ENCODE peak calls at places on chromosomes 7 and 10, in seven cellular contexts. B is endodermal cell, M is H1, S is spleen, J is pancreas, I is IMR-90, F is suprapubic skin. Z is an unnamed sample.

GRCh38 chr7:91064938-91065337 is 199.3 kb upstream of the FZD1 start:
- DNase-seq in B (no peak), M (no peak), S (no peak), J (no peak), I (peak; percentile 69), F (no peak), Z (no peak)

GRCh38 chr10:11697718-11698527 is 44.3 kb upstream of the ECHDC3 start:
- DNase-seq in B (no peak), M (no peak), S (no peak), J (no peak), I (no peak), F (no peak), Z (no peak)

GRCh38 chr10:67818323-67818722 is 19.7 kb downstream of the DNAJC12 start:
- DNase-seq in B (no peak), M (no peak), S (no peak), J (no peak), I (peak; percentile 44), F (no peak), Z (no peak)

GRCh38 chr10:46091834-46092522 is 45.9 kb upstream of the MSMB start:
- DNase-seq in B (no peak), M (no peak), S (peak; percentile 86), J (no peak), I (no peak), F (no peak), Z (no peak)

GRCh38 chr7:95718556-95719410 is 53.6 kb upstream of the DYNC1I1 start:
- DNase-seq in B (no peak), M (no peak), S (no peak), J (no peak), I (peak; percentile 6), F (no peak), Z (no peak)

GRCh38 chr7:90788057-90788456 is 191.9 kb downstream of the CDK14 start:
- DNase-seq in B (peak; percentile 55), M (no peak), S (no peak), J (no peak), I (peak; percentile 28), F (no peak), Z (no peak)

GRCh38 chr7:29255839-29256782 is 61.5 kb downstream of the CHN2 start:
- DNase-seq in B (no peak), M (no peak), S (no peak), J (no peak), I (no peak), F (no peak), Z (no peak)

GRCh38 chr10:62047240-62047897 is 145.9 kb downstream of the ARID5B start:
- DNase-seq in B (no peak), M (no peak), S (no peak), J (no peak), I (peak; percentile 81), F (no peak), Z (no peak)

GRCh38 chr10:5965266-5965665 is 12.1 kb downstream of the IL15RA start:
- DNase-seq in B (peak; percentile 25), M (no peak), S (no peak), J (peak; percentile 74), I (no peak), F (peak; percentile 37), Z (no peak)

GRCh38 chr10:63711361-63711760 is 190.2 kb downstream of the REEP3 start:
- DNase-seq in B (peak; percentile 88), M (no peak), S (no peak), J (peak; percentile 83), I (no peak), F (no peak), Z (no peak)

GRCh38 chr7:48976268-48976667 is 51.9 kb downstream of the CDC14C start:
- DNase-seq in B (no peak), M (no peak), S (no peak), J (no peak), I (no peak), F (no peak), Z (no peak)

GRCh38 chr10:100655760-100656421 is 89.5 kb upstream of the PAX2 start:
- DNase-seq in B (peak; percentile 68), M (no peak), S (peak; percentile 63), J (no peak), I (no peak), F (no peak), Z (no peak)

GRCh38 chr7:140484951-140485350 is 5.6 kb upstream of the MKRN1 start:
- DNase-seq in B (no peak), M (no peak), S (no peak), J (no peak), I (no peak), F (no peak), Z (no peak)

GRCh38 chr7:134330990-134331389 is 14.3 kb upstream of the SLC35B4 start:
- DNase-seq in B (no peak), M (no peak), S (no peak), J (no peak), I (no peak), F (no peak), Z (no peak)

GRCh38 chr10:25068152-25069058 is 52.0 kb downstream of the THNSL1 start:
- DNase-seq in B (peak; percentile 71), M (peak; percentile 44), S (no peak), J (no peak), I (peak; percentile 84), F (no peak), Z (no peak)

GRCh38 chr7:81725496-81726117 is 44.2 kb downstream of the HGF start:
- DNase-seq in B (no peak), M (peak; percentile 5), S (no peak), J (no peak), I (peak; percentile 99), F (no peak), Z (no peak)

GRCh38 chr7:1520574-1521234 is 9.8 kb upstream of the MAFK start:
- DNase-seq in B (no peak), M (no peak), S (no peak), J (no peak), I (peak; percentile 92), F (no peak), Z (no peak)

GRCh38 chr10:90314718-90315117 is 543.1 kb downstream of the HTR7 start:
- DNase-seq in B (no peak), M (no peak), S (no peak), J (no peak), I (no peak), F (no peak), Z (no peak)

GRCh38 chr10:6985644-6986043 is 405.6 kb upstream of the PRKCQ start:
- DNase-seq in B (no peak), M (no peak), S (no peak), J (no peak), I (no peak), F (no peak), Z (no peak)

GRCh38 chr7:82975811-82976468 is 186.7 kb downstream of the PCLO start:
- DNase-seq in B (no peak), M (no peak), S (no peak), J (no peak), I (no peak), F (no peak), Z (no peak)

GRCh38 chr10:102555781-102556328 is 52.1 kb downstream of the SUFU start:
- DNase-seq in B (no peak), M (no peak), S (no peak), J (no peak), I (peak; percentile 88), F (no peak), Z (no peak)

GRCh38 chr7:4179616-4180380 is 502.3 kb upstream of the FOXK1 start:
- DNase-seq in B (no peak), M (no peak), S (no peak), J (no peak), I (no peak), F (no peak), Z (no peak)

GRCh38 chr7:4181446-4181845 is 500.6 kb upstream of the FOXK1 start:
- DNase-seq in B (no peak), M (no peak), S (no peak), J (no peak), I (no peak), F (no peak), Z (no peak)

GRCh38 chr7:4177001-4177400 is 505.1 kb upstream of the FOXK1 start:
- DNase-seq in B (no peak), M (no peak), S (no peak), J (no peak), I (no peak), F (no peak), Z (no peak)

GRCh38 chr7:4178416-4178815 is 503.7 kb upstream of the FOXK1 start:
- DNase-seq in B (no peak), M (no peak), S (no peak), J (no peak), I (no peak), F (no peak), Z (no peak)

DNA sequence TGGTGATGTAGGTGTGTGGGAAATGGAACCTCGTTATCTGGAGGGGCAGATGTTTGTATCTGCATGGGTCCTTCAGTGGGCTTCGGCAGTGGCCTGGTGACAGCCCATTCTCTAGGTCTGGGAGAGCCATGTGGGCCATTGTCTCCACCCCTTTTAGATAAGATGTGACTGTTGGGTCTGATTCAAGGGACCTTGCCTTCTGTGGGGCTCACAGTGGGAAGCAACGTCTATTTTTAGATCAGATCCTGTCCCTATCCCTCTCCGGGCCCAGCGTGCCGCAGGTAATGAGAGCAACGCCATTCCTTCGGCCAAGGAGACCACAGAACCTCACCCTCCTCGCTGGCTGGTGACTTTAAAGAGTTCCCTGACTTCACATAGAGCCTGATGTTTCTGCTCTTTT is 503.2 kb upstream of the FOXK1 start:
- DNase-seq in B (no peak), M (no peak), S (no peak), J (no peak), I (no peak), F (no peak), Z (no peak)
- H3K9me3 ChIP-seq in B (no peaks in the 10 kb centered on the region), M (peaks cover 17% of the 10 kb centered on the region), S (no peaks in the 10 kb centered on the region), J (no peaks in the 10 kb centered on the region), I (peaks cover 27% of the 10 kb centered on the region), F (no peaks in the 10 kb centered on the region), Z (no peaks in the 10 kb centered on the region)

DNA sequence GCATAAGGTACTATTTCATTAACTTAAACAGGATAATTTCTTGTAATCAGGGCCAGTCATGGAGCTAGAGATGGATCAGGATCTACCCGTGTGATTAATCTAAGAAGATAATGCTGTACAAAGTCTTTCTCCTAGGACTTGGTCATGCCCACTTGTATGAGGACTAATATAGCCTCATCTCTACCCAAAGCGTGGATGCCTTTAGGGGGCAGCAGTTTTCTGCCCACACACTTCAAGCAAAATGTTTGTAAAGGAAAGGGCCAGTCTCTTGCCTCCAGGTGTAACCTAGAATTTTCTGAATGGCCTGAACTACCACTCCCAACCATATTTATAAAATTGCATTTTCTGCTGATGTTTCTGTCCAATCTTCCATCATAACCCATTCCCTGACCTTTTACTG is 764.0 kb upstream of the IGFBP3 start:
- DNase-seq in B (no peak), M (no peak), S (no peak), J (peak; percentile 10), I (no peak), F (no peak), Z (no peak)
- TF ChIP-seq CTCF in B (peak; percentile 65), M (peak; percentile 57), S (no peak), J (no peak), I (no peak), F (no peak), Z (no peak)

DNA sequence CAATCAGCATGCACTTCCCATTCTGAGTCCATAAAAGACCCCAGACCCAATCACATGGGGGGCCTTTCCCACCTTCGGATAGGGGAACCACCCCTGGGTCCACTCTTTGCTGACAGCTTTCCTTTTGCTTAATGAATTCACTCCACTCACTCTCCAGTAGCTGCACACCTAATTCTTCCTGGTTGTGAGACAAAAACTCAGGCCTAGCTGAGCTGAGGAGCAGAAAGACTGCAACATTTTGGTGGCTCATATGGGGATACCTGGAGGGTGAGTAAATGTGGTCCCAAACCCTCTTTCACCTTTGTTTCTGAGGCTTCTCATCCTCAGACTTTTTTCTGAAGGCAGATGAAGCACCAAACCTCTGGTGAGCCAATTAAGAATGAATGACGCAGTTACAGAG is 138.1 kb downstream of the WDR11 start:
- DNase-seq in B (no peak), M (no peak), S (no peak), J (no peak), I (no peak), F (no peak), Z (no peak)
- H3K9me3 ChIP-seq in B (peaks cover 61% of the 10 kb centered on the region), M (peaks cover 13% of the 10 kb centered on the region), S (peaks cover 7% of the 10 kb centered on the region), J (no peaks in the 10 kb centered on the region), I (peaks cover 18% of the 10 kb centered on the region), F (no peaks in the 10 kb centered on the region), Z (no peaks in the 10 kb centered on the region)

GRCh38 chr7:127158659-127159058 is 94.1 kb downstream of the GRM8 start:
- DNase-seq in B (no peak), M (no peak), S (no peak), J (no peak), I (no peak), F (no peak), Z (no peak)
- TF ChIP-seq CTCF in B (peak; percentile 81), M (peak; percentile 72), S (no peak), J (no peak), I (no peak), F (no peak), Z (no peak)